ENCODE peak calls at places on chromosomes 7 and 10, in nine cellular contexts. K, V, T, Y, S, H, X, F and G are unnamed samples.

GRCh38 chr7:1281068-1281467 is 48.4 kb downstream of the UNCX start:
- DNase-seq in K (no peak), V (no peak), T (no peak), Y (no peak), S (peak; percentile 7), H (no peak), X (no peak), F (no peak), G (no peak)

GRCh38 chr7:157690833-157691382 is 354.1 kb downstream of the DNAJB6 start:
- DNase-seq in K (no peak), V (peak; percentile 10), T (no peak), Y (peak; percentile 19), S (peak; percentile 81), H (no peak), X (no peak), F (peak; percentile 26), G (peak; percentile 14)

GRCh38 chr7:151416135-151416740 is 6.4 kb upstream of the WDR86 start:
- DNase-seq in K (no peak), V (no peak), T (no peak), Y (no peak), S (no peak), H (no peak), X (no peak), F (no peak), G (no peak)

GRCh38 chr10:61821153-61821552 is 80.3 kb upstream of the ARID5B start:
- DNase-seq in K (no peak), V (no peak), T (no peak), Y (no peak), S (no peak), H (no peak), X (no peak), F (peak; percentile 80), G (no peak)

GRCh38 chr7:20312562-20312961 is 18.1 kb upstream of the ITGB8 start:
- DNase-seq in K (no peak), V (no peak), T (no peak), Y (no peak), S (no peak), H (no peak), X (no peak), F (no peak), G (no peak)

GRCh38 chr10:113924664-113925063 is 70.2 kb downstream of the NHLRC2 start:
- DNase-seq in K (no peak), V (no peak), T (no peak), Y (no peak), S (no peak), H (no peak), X (no peak), F (no peak), G (no peak)

GRCh38 chr7:29609162-29610030 is 45.8 kb downstream of the PRR15 start:
- DNase-seq in K (no peak), V (no peak), T (peak; percentile 61), Y (no peak), S (no peak), H (peak; percentile 71), X (peak; percentile 33), F (peak; percentile 79), G (no peak)

GRCh38 chr10:78931333-78932083 is 137.3 kb upstream of the ZMIZ1 start:
- DNase-seq in K (no peak), V (no peak), T (peak; percentile 44), Y (peak; percentile 89), S (peak; percentile 60), H (peak; percentile 44), X (no peak), F (peak; percentile 57), G (peak; percentile 83)

GRCh38 chr10:113436836-113437235 is 116.0 kb upstream of the HABP2 start:
- DNase-seq in K (no peak), V (no peak), T (no peak), Y (no peak), S (no peak), H (no peak), X (no peak), F (no peak), G (no peak)

GRCh38 chr7:25549315-25549933 is 321.1 kb upstream of the NPVF start:
- DNase-seq in K (no peak), V (no peak), T (peak; percentile 35), Y (no peak), S (no peak), H (no peak), X (no peak), F (no peak), G (no peak)

GRCh38 chr10:2938869-2939268 is 128.5 kb upstream of the PFKP start:
- DNase-seq in K (no peak), V (no peak), T (no peak), Y (no peak), S (no peak), H (no peak), X (no peak), F (no peak), G (no peak)

GRCh38 chr7:85095357-85095756 is 91.5 kb downstream of the SEMA3D start:
- DNase-seq in K (no peak), V (no peak), T (no peak), Y (no peak), S (peak; percentile 69), H (peak; percentile 80), X (no peak), F (no peak), G (no peak)

GRCh38 chr7:41047789-41048191 is 655.1 kb downstream of the INHBA start:
- DNase-seq in K (no peak), V (no peak), T (peak; percentile 8), Y (peak; percentile 67), S (peak; percentile 64), H (no peak), X (no peak), F (no peak), G (peak; percentile 47)

GRCh38 chr10:61628875-61629513 is 33.7 kb upstream of the CABCOCO1 start:
- DNase-seq in K (no peak), V (peak; percentile 69), T (peak; percentile 55), Y (peak; percentile 92), S (no peak), H (peak; percentile 57), X (no peak), F (peak; percentile 85), G (peak; percentile 80)

GRCh38 chr7:43655584-43655983 is 72.7 kb downstream of the STK17A start:
- DNase-seq in K (no peak), V (no peak), T (no peak), Y (no peak), S (no peak), H (no peak), X (no peak), F (no peak), G (no peak)

GRCh38 chr10:46033602-46034011 is 3.2 kb upstream of the NCOA4 start:
- DNase-seq in K (no peak), V (peak; percentile 85), T (peak; percentile 35), Y (no peak), S (no peak), H (peak; percentile 15), X (no peak), F (peak; percentile 73), G (peak; percentile 76)

GRCh38 chr7:132451161-132451560 is 125.1 kb downstream of the PLXNA4 start:
- DNase-seq in K (no peak), V (no peak), T (no peak), Y (no peak), S (no peak), H (no peak), X (no peak), F (no peak), G (no peak)

GRCh38 chr7:150784954-150785353 is 15.2 kb downstream of the TMEM176B start:
- DNase-seq in K (no peak), V (no peak), T (peak; percentile 48), Y (no peak), S (no peak), H (no peak), X (no peak), F (no peak), G (no peak)

GRCh38 chr7:87779806-87780205 is 96.4 kb downstream of the SLC25A40 start:
- DNase-seq in K (no peak), V (no peak), T (no peak), Y (no peak), S (no peak), H (no peak), X (no peak), F (no peak), G (no peak)

GRCh38 chr10:72085166-72085565 is 3.2 kb downstream of the SPOCK2 start:
- DNase-seq in K (no peak), V (no peak), T (no peak), Y (no peak), S (peak; percentile 39), H (no peak), X (no peak), F (no peak), G (no peak)

GRCh38 chr10:25531662-25532061 is 356.9 kb downstream of the GPR158 start:
- DNase-seq in K (no peak), V (no peak), T (no peak), Y (no peak), S (no peak), H (no peak), X (no peak), F (no peak), G (no peak)

GRCh38 chr10:46035923-46036849 is 5.8 kb upstream of the NCOA4 start:
- DNase-seq in K (no peak), V (peak; percentile 37), T (no peak), Y (no peak), S (no peak), H (no peak), X (no peak), F (no peak), G (no peak)

GRCh38 chr7:1495564-1496242 is 8.5 kb downstream of the INTS1 start:
- DNase-seq in K (no peak), V (no peak), T (no peak), Y (no peak), S (peak; percentile 43), H (no peak), X (no peak), F (no peak), G (no peak)

GRCh38 chr7:156889089-156889488 is 3.9 kb downstream of the LMBR1 start:
- DNase-seq in K (no peak), V (no peak), T (no peak), Y (no peak), S (no peak), H (peak; percentile 63), X (no peak), F (no peak), G (no peak)

GRCh38 chr7:26198133-26198780 is 2.3 kb downstream of the HNRNPA2B1 start:
- DNase-seq in K (no peak), V (no peak), T (peak; percentile 47), Y (no peak), S (no peak), H (peak; percentile 60), X (peak; percentile 51), F (no peak), G (no peak)

GRCh38 chr10:116720241-116721047 is 21.9 kb downstream of the HSPA12A start:
- DNase-seq in K (no peak), V (no peak), T (no peak), Y (no peak), S (no peak), H (no peak), X (no peak), F (no peak), G (no peak)

GRCh38 chr7:149291036-149291835 is 29.2 kb downstream of the ZNF783 start:
- DNase-seq in K (no peak), V (no peak), T (no peak), Y (no peak), S (no peak), H (no peak), X (peak; percentile 21), F (no peak), G (no peak)

GRCh38 chr10:122103592-122103991 is 114.6 kb downstream of the TACC2 start:
- DNase-seq in K (no peak), V (no peak), T (no peak), Y (no peak), S (no peak), H (no peak), X (no peak), F (no peak), G (no peak)

GRCh38 chr7:65269150-65269856 is 104.4 kb upstream of the ZNF92 start:
- DNase-seq in K (no peak), V (peak; percentile 5), T (peak; percentile 90), Y (no peak), S (peak; percentile 63), H (peak; percentile 98), X (peak; percentile 84), F (peak; percentile 80), G (no peak)

GRCh38 chr7:40583653-40584424 is 449.0 kb downstream of the SUGCT start:
- DNase-seq in K (no peak), V (no peak), T (no peak), Y (no peak), S (no peak), H (no peak), X (no peak), F (peak; percentile 91), G (peak; percentile 39)

GRCh38 chr10:15262036-15262713 is 93.7 kb upstream of the NMT2 start:
- DNase-seq in K (no peak), V (no peak), T (peak; percentile 18), Y (no peak), S (no peak), H (peak; percentile 28), X (peak; percentile 52), F (no peak), G (no peak)